ENCODE peak calls at places on chromosomes 11 and 22, in four cellular contexts. One of them, this sample, is unnamed.

GRCh38 chr11:74462009-74462408 is 5.3 kb downstream of the KCNE3 start:
- DNase-seq in ELF-1: peak; percentile 79
- DNase-seq in AG04450: no peak
- DNase-seq in B cell: no peak
- DNase-seq in this sample: no peak

GRCh38 chr11:124807660-124808270 is 7.6 kb upstream of the MSANTD2 start:
- DNase-seq in ELF-1: no peak
- DNase-seq in AG04450: no peak
- DNase-seq in B cell: no peak
- DNase-seq in this sample: no peak

GRCh38 chr11:33828604-33829429 is 54.5 kb upstream of the FBXO3 start:
- DNase-seq in ELF-1: no peak
- DNase-seq in AG04450: no peak
- DNase-seq in B cell: peak; percentile 20
- DNase-seq in this sample: no peak

GRCh38 chr22:27760474-27760873 is 41.1 kb downstream of the MN1 start:
- DNase-seq in ELF-1: no peak
- DNase-seq in AG04450: no peak
- DNase-seq in B cell: no peak
- DNase-seq in this sample: no peak

GRCh38 chr11:112584674-112585073 is 324.0 kb upstream of the PLET1 start:
- DNase-seq in ELF-1: peak; percentile 63
- DNase-seq in AG04450: no peak
- DNase-seq in B cell: no peak
- DNase-seq in this sample: peak; percentile 13

GRCh38 chr22:43399980-43400358 is 11.8 kb upstream of the MPPED1 start:
- DNase-seq in ELF-1: no peak
- DNase-seq in AG04450: no peak
- DNase-seq in B cell: no peak
- DNase-seq in this sample: no peak

GRCh38 chr11:109789911-109790310 is 303.3 kb upstream of the ZC3H12C start:
- DNase-seq in ELF-1: no peak
- DNase-seq in AG04450: no peak
- DNase-seq in B cell: no peak
- DNase-seq in this sample: no peak

GRCh38 chr11:74905326-74905725 is 43.6 kb downstream of the XRRA1 start:
- DNase-seq in ELF-1: no peak
- DNase-seq in AG04450: no peak
- DNase-seq in B cell: no peak
- DNase-seq in this sample: no peak

This sample was measured in GM06990.